ENCODE peak calls at places on chromosome 22, in four cellular contexts. L is astrocyte of the spinal cord; G is CD8-positive, alpha-beta T cell; J is uterus. N is an unnamed sample.

GRCh38 chr22:23889620-23890019 is 4.6 kb upstream of the MIF start:
- DNase-seq in G (no peak), L (no peak), J (no peak), N (no peak)

GRCh38 chr22:28051787-28052356 is 132.8 kb upstream of the PITPNB start:
- DNase-seq in G (no peak), L (peak), J (peak), N (peak)

GRCh38 chr22:40415531-40416266 is 45.3 kb downstream of the SGSM3 start:
- DNase-seq in L (no peak), J (no peak), G (no peak), N (no peak)

GRCh38 chr22:45891021-45891421 is 85.9 kb downstream of the WNT7B start:
- DNase-seq in L (no peak), G (no peak), J (no peak), N (no peak)

GRCh38 chr22:40898850-40899357 is 37.0 kb upstream of the DNAJB7 start:
- DNase-seq in G (no peak), L (peak), J (no peak), N (no peak)

GRCh38 chr22:27557554-27558060 is 243.9 kb downstream of the MN1 start:
- DNase-seq in J (no peak), L (no peak), G (no peak), N (no peak)

GRCh38 chr22:30804626-30805025 is 110.0 kb downstream of the OSBP2 start:
- DNase-seq in G (no peak), J (no peak), L (no peak), N (no peak)

GRCh38 chr22:28435271-28435825 is 244.3 kb downstream of the TTC28 start:
- DNase-seq in L (no peak), J (no peak), G (no peak), N (no peak)

GRCh38 chr22:47012589-47013365 is 250.3 kb downstream of the TBC1D22A start:
- DNase-seq in L (peak), J (no peak), G (no peak), N (no peak)

GRCh38 chr22:50674606-50675552 is 2.3 kb downstream of the SHANK3 start:
- DNase-seq in G (peak), L (no peak), J (no peak), N (peak)

GRCh38 chr22:48627203-48627602 is 1200.5 kb downstream of the BRD1 start:
- DNase-seq in G (no peak), L (no peak), J (no peak), N (no peak)

GRCh38 chr22:37430941-37431340 is 3.7 kb upstream of the ELFN2 start:
- DNase-seq in L (no peak), G (no peak), J (no peak), N (no peak)

GRCh38 chr22:22855617-22856308 is 31.9 kb upstream of the IGLL5 start:
- DNase-seq in L (no peak), G (peak), J (no peak), N (peak)

GRCh38 chr22:49712195-49712791 is 115.4 kb downstream of the BRD1 start:
- DNase-seq in G (no peak), L (no peak), J (no peak), N (peak)

GRCh38 chr22:19933328-19934241 is 8.0 kb upstream of the COMT start:
- DNase-seq in L (no peak), G (no peak), J (no peak), N (no peak)

GRCh38 chr22:33518405-33518804 is 401.9 kb downstream of the LARGE1 start:
- DNase-seq in J (no peak), G (no peak), L (no peak), N (no peak)

GRCh38 chr22:32764330-32765116 is 37.0 kb upstream of the TIMP3 start:
- DNase-seq in J (peak), G (no peak), L (peak), N (no peak)

GRCh38 chr22:26658161-26658560 is 773 bp downstream of the MIAT start:
- DNase-seq in J (no peak), G (no peak), L (no peak), N (no peak)

GRCh38 chr22:46119729-46120419 is 30.5 kb upstream of the PPARA start:
- DNase-seq in G (no peak), L (peak), J (peak), N (no peak)

GRCh38 chr22:48658246-48658645 is 1169.4 kb downstream of the BRD1 start:
- DNase-seq in J (no peak), G (no peak), L (no peak), N (no peak)

GRCh38 chr22:44659140-44659539 is 42.9 kb upstream of the PRR5 start:
- DNase-seq in G (no peak), J (no peak), L (peak), N (no peak)

GRCh38 chr22:43537019-43537585 is 125.3 kb downstream of the MPPED1 start:
- DNase-seq in G (no peak), L (no peak), J (no peak), N (no peak)
- TF ChIP-seq CTCF in G (no peak), L (no peak), J (no peak), N (no peak)

GRCh38 chr22:35708453-35708852 is 9.2 kb upstream of the APOL5 start:
- DNase-seq in L (peak), G (no peak), J (no peak), N (no peak)
- TF ChIP-seq CTCF in L (no peak), G (no peak), J (no peak), N (no peak)

DNA sequence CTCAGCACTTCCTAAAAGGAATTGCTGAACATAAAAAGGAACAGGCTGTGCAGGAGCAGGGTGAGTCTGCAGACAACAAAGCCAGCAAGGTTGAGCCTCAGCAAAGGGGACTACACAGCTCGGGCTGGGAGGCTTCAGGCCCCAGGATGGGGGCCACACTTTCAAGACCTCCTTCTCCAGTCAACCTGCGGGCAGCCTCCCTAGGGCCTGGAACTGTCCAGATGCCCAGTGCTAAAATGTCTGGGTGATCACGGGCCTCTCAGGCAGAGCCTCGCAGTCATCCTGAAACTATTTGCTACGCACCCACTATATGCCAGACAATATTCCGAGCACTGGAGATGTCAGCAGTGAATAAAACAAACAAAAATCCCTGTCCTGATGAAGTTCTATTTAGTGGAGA is 3.9 kb upstream of the NEFH start:
- DNase-seq in J (no peak), L (no peak), G (no peak), N (no peak)
- TF ChIP-seq CTCF in J (no peak), L (no peak), G (no peak), N (no peak)

DNA sequence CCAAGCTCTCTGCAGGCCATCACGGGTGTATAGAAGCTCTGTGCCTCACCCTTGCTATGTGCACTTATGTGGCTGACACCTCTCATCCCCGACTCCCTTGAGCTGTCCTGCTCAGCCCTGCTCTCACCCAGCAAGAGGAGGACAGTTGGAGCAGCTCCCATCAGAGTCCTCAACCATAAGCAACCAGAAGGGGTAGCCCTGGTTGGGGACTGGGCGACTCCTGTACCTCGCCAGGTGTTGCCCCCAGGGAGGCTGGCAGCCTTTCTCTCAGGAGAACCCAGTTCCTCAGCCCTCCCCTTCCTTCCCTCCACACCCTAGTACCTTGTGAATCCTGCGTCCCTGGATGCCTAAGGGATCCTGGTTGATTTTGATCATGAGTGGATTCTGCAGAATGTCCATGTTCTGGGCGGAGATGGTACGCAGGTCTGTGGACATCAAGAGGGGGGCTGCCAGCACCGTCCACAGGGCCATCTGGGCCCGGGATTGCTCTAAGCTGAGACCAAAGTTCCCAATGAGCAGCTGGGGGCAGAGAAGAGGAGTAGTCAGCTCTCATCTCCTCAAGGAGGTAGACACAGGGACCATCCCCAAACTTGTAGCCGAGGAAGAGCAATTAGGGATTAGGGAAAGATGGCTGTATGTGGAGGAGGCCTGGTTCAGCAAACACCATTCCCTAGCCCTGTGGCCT is 8.0 kb downstream of the NAGA start:
- DNase-seq in J (no peak), L (no peak), G (peak), N (no peak)
- TF ChIP-seq CTCF in J (no peak), L (no peak), G (no peak), N (no peak)